ENCODE peak calls at places on chromosome 16, in four cellular contexts. One of them, this sample, is unnamed.

GRCh38 chr16:78639775-78640174 is 540.3 kb downstream of the WWOX start:
- DNase-seq in heart left ventricle: no peak
- DNase-seq in heart right ventricle: no peak
- DNase-seq in substantia nigra: no peak
- DNase-seq in this sample: no peak

GRCh38 chr16:17359778-17360177 is 111.0 kb downstream of the XYLT1 start:
- DNase-seq in substantia nigra: no peak
- DNase-seq in heart left ventricle: no peak
- DNase-seq in heart right ventricle: no peak
- DNase-seq in this sample: no peak

GRCh38 chr16:55809386-55809785 is 23.5 kb downstream of the CES1 start:
- DNase-seq in heart right ventricle: no peak
- DNase-seq in substantia nigra: no peak
- DNase-seq in heart left ventricle: no peak
- DNase-seq in this sample: no peak

GRCh38 chr16:85626191-85626951 is 13.2 kb downstream of the GSE1 start:
- DNase-seq in substantia nigra: no peak
- DNase-seq in heart left ventricle: peak; percentile 44
- DNase-seq in heart right ventricle: no peak
- DNase-seq in this sample: no peak

GRCh38 chr16:47258874-47259461 is 115.2 kb upstream of the NETO2 start:
- DNase-seq in substantia nigra: no peak
- DNase-seq in heart left ventricle: no peak
- DNase-seq in heart right ventricle: no peak
- DNase-seq in this sample: no peak

GRCh38 chr16:68346892-68347480 is 36.2 kb downstream of the PRMT7 start:
- DNase-seq in heart left ventricle: no peak
- DNase-seq in heart right ventricle: no peak
- DNase-seq in substantia nigra: no peak
- DNase-seq in this sample: peak; percentile 52

GRCh38 chr16:12147681-12148479 is 171.3 kb downstream of the SNX29 start:
- DNase-seq in heart left ventricle: no peak
- DNase-seq in heart right ventricle: peak; percentile 25
- DNase-seq in substantia nigra: no peak
- DNase-seq in this sample: no peak

GRCh38 chr16:66278111-66278531 is 88.4 kb upstream of the CDH5 start:
- DNase-seq in substantia nigra: no peak
- DNase-seq in heart left ventricle: no peak
- DNase-seq in heart right ventricle: no peak
- DNase-seq in this sample: no peak

GRCh38 chr16:534089-534635 is 6.7 kb downstream of the CAPN15 start:
- DNase-seq in heart left ventricle: no peak
- DNase-seq in heart right ventricle: no peak
- DNase-seq in substantia nigra: no peak
- DNase-seq in this sample: no peak

GRCh38 chr16:12850186-12850585 is 46.5 kb upstream of the CPPED1 start:
- DNase-seq in substantia nigra: no peak
- DNase-seq in heart right ventricle: no peak
- DNase-seq in heart left ventricle: no peak
- DNase-seq in this sample: no peak

GRCh38 chr16:80984124-80984892 is 22.4 kb downstream of the CMC2 start:
- DNase-seq in substantia nigra: no peak
- DNase-seq in heart right ventricle: no peak
- DNase-seq in heart left ventricle: no peak
- DNase-seq in this sample: no peak

GRCh38 chr16:21717608-21718007 is 53.8 kb downstream of the OTOA start:
- DNase-seq in heart left ventricle: no peak
- DNase-seq in substantia nigra: no peak
- DNase-seq in heart right ventricle: no peak
- DNase-seq in this sample: no peak

GRCh38 chr16:81167851-81168250 is 70.6 kb upstream of the BCO1 start:
- DNase-seq in heart left ventricle: peak; percentile 70
- DNase-seq in substantia nigra: no peak
- DNase-seq in heart right ventricle: peak; percentile 66
- DNase-seq in this sample: no peak

GRCh38 chr16:72404299-72404698 is 232.3 kb upstream of the PMFBP1 start:
- DNase-seq in substantia nigra: no peak
- DNase-seq in heart right ventricle: no peak
- DNase-seq in heart left ventricle: no peak
- DNase-seq in this sample: no peak

GRCh38 chr16:74261068-74261467 is 35.5 kb upstream of the PSMD7 start:
- DNase-seq in heart right ventricle: no peak
- DNase-seq in heart left ventricle: no peak
- DNase-seq in substantia nigra: no peak
- DNase-seq in this sample: no peak

GRCh38 chr16:50298591-50299507 is 32.5 kb downstream of the ADCY7 start:
- DNase-seq in heart right ventricle: no peak
- DNase-seq in substantia nigra: no peak
- DNase-seq in heart left ventricle: no peak
- DNase-seq in this sample: no peak

GRCh38 chr16:70561623-70562022 is 38.0 kb downstream of the SF3B3 start:
- DNase-seq in substantia nigra: no peak
- DNase-seq in heart left ventricle: no peak
- DNase-seq in heart right ventricle: no peak
- DNase-seq in this sample: no peak

GRCh38 chr16:59886021-59886420 is 1151.9 kb upstream of the GOT2 start:
- DNase-seq in heart left ventricle: peak; percentile 57
- DNase-seq in heart right ventricle: peak; percentile 53
- DNase-seq in substantia nigra: no peak
- DNase-seq in this sample: no peak

GRCh38 chr16:15650698-15651161 is 685 bp downstream of the NDE1 start:
- DNase-seq in substantia nigra: no peak
- DNase-seq in heart left ventricle: no peak
- DNase-seq in heart right ventricle: no peak
- DNase-seq in this sample: no peak

GRCh38 chr16:85613609-85614337 is 651 bp downstream of the GSE1 start:
- DNase-seq in heart right ventricle: peak; percentile 81
- DNase-seq in substantia nigra: no peak
- DNase-seq in heart left ventricle: peak; percentile 83
- DNase-seq in this sample: peak; percentile 48

GRCh38 chr16:82264781-82265180 is 94.8 kb upstream of the MPHOSPH6 start:
- DNase-seq in heart right ventricle: no peak
- DNase-seq in heart left ventricle: no peak
- DNase-seq in substantia nigra: no peak
- DNase-seq in this sample: peak; percentile 10

GRCh38 chr16:86353185-86353584 is 157.1 kb upstream of the FOXF1 start:
- DNase-seq in heart left ventricle: no peak
- DNase-seq in heart right ventricle: no peak
- DNase-seq in substantia nigra: no peak
- DNase-seq in this sample: no peak

GRCh38 chr16:85479972-85480726 is 133.0 kb upstream of the GSE1 start:
- DNase-seq in heart left ventricle: no peak
- DNase-seq in substantia nigra: no peak
- DNase-seq in heart right ventricle: no peak
- DNase-seq in this sample: no peak

GRCh38 chr16:79610771-79611170 is 10.2 kb upstream of the MAF start:
- DNase-seq in heart left ventricle: no peak
- DNase-seq in substantia nigra: no peak
- DNase-seq in heart right ventricle: no peak
- DNase-seq in this sample: no peak

GRCh38 chr16:31181102-31181830 is 1.3 kb downstream of the FUS start:
- DNase-seq in heart right ventricle: peak; percentile 48
- DNase-seq in heart left ventricle: peak; percentile 54
- DNase-seq in substantia nigra: no peak
- DNase-seq in this sample: no peak

GRCh38 chr16:76653390-76654026 is 376.3 kb downstream of the CNTNAP4 start:
- DNase-seq in substantia nigra: no peak
- DNase-seq in heart left ventricle: no peak
- DNase-seq in heart right ventricle: no peak
- DNase-seq in this sample: no peak

GRCh38 chr16:72736074-72736473 is 311.9 kb downstream of the ZFHX3 start:
- DNase-seq in substantia nigra: no peak
- DNase-seq in heart right ventricle: no peak
- DNase-seq in heart left ventricle: no peak
- DNase-seq in this sample: no peak

GRCh38 chr16:50015631-50016030 is 9.4 kb upstream of the CNEP1R1 start:
- DNase-seq in heart right ventricle: no peak
- DNase-seq in substantia nigra: no peak
- DNase-seq in heart left ventricle: no peak
- DNase-seq in this sample: no peak

GRCh38 chr16:73126453-73126853 is 78.5 kb upstream of the ZFHX3 start:
- DNase-seq in substantia nigra: no peak
- DNase-seq in heart left ventricle: no peak
- DNase-seq in heart right ventricle: peak; percentile 6
- DNase-seq in this sample: no peak

GRCh38 chr16:23182206-23182674 is 305 bp upstream of the SCNN1G start:
- DNase-seq in heart right ventricle: peak; percentile 63
- DNase-seq in substantia nigra: peak; percentile 6
- DNase-seq in heart left ventricle: peak; percentile 52
- DNase-seq in this sample: peak; percentile 50

GRCh38 chr16:17343028-17343427 is 127.7 kb downstream of the XYLT1 start:
- DNase-seq in heart right ventricle: no peak
- DNase-seq in heart left ventricle: no peak
- DNase-seq in substantia nigra: no peak
- DNase-seq in this sample: no peak

DNA sequence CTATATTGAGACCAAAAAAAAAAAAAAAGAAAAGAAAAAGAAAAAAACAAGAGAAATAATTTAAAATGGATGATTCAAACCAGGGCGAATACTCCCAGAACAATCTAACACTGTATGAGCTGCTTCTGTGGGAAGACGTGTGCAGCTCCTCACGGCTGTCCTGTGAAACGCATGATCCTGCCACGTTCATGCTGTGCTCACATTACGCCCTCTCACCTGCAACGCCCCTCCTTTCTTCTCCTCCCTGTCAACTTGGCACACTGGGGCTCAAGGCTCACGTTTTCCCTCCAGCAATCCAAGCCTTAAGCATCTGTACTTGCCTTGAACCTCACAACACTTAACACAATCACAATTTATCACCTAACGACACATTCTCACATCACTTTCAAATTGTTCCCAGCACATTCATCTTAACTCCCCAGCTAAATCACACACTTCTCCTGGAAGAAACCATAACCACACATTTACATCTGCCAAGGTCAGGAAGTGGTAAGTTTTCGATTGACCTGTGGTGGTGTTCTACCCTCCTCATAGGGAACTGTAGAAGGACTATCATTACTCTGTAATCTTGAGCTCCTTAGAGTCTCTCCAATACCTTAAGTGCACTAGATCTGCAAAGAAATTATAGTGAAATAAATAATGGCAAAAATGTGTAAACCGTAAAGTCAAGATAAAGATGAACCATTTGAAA is 29.1 kb downstream of the MBTPS1 start:
- DNase-seq in substantia nigra: no peak
- DNase-seq in heart right ventricle: no peak
- DNase-seq in heart left ventricle: no peak
- DNase-seq in this sample: no peak
- H3K27ac ChIP-seq in substantia nigra: no peak overlapping the region
- H3K27ac ChIP-seq in heart right ventricle: peak overlapping the region; percentile 55
- H3K27ac ChIP-seq in heart left ventricle: peak overlapping the region; percentile 85
- H3K27ac ChIP-seq in this sample: peak overlapping the region; percentile 69

GRCh38 chr16:25199457-25199856 is 17.3 kb upstream of the AQP8 start:
- DNase-seq in heart right ventricle: no peak
- DNase-seq in heart left ventricle: no peak
- DNase-seq in substantia nigra: no peak
- DNase-seq in this sample: no peak
- H3K27ac ChIP-seq in heart right ventricle: no peak overlapping the region
- H3K27ac ChIP-seq in heart left ventricle: no peak overlapping the region
- H3K27ac ChIP-seq in substantia nigra: no peak overlapping the region
- H3K27ac ChIP-seq in this sample: no peak overlapping the region

DNA sequence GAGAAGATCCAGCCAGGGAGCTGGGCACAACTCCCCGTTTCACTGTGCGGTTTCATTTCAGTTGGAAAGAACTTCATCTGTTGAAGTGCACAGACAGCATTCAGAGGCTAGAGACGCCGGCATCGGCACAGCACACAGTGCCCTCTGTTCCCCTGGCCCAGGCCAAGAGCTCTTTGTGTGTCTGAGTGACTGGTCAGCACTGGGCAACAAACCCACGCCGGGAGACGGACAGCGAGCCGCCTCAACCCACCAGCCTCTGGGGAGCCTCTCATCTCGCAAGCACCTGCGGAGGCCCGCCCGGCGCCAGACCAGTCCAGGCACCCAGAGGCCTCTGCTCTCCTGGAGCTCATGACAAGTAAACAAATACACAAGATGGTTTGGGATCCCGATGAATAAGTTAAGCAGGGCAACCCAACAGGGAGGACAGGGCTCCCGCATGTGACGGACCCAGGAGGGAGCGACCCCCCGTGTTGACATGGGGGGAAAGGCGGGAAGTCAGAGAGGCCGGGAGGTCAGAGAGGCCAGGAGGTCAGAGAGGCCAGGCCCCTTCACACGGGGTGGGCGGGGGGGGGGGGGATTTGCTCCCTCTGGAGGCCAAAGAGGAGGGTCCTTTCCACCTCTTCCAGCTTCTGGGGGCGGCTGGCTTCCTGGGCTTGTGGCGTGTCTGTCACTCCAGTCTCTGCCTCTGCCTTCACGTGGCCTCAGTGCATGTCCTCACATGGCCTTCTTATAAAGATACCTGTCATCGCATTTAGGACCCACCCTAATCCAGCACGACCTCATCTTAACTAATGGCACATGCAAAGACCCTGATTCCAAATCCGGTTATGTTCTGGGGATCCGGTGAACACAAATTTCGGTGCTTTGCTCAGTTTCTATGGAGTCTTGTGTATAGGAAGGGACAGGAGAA is 25.8 kb upstream of the KLHDC4 start:
- DNase-seq in heart left ventricle: no peak
- DNase-seq in heart right ventricle: no peak
- DNase-seq in substantia nigra: peak; percentile 31
- DNase-seq in this sample: peak; percentile 85
- H3K27ac ChIP-seq in heart left ventricle: peak overlapping the region; percentile 65
- H3K27ac ChIP-seq in heart right ventricle: no peak overlapping the region
- H3K27ac ChIP-seq in substantia nigra: peak overlapping the region; percentile 42
- H3K27ac ChIP-seq in this sample: no peak overlapping the region

DNA sequence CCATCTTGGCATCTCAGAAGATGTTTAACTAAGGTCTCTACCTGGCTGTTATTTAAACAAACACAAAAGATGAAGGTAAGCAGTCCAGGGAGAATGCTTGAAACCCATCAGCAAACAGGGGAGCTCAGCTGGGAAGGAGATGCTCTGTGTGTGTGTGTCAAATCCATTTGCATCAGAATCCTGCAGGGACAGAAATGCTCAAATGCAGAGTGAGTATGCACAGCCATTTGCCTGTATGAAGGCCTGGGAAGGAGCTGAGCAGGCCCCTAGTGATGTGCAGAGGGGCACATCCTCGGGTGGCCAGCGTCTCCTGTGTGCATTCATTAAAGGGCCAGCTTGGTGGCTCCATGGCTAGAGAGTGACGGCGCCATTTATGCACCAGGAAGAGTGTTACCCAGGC is 34.3 kb upstream of the IRX3 start:
- DNase-seq in heart right ventricle: no peak
- DNase-seq in heart left ventricle: no peak
- DNase-seq in substantia nigra: no peak
- DNase-seq in this sample: no peak
- H3K27ac ChIP-seq in heart right ventricle: no peak overlapping the region
- H3K27ac ChIP-seq in heart left ventricle: no peak overlapping the region
- H3K27ac ChIP-seq in substantia nigra: no peak overlapping the region
- H3K27ac ChIP-seq in this sample: no peak overlapping the region

GRCh38 chr16:4309102-4309832 is 6.6 kb upstream of the GLIS2 start:
- DNase-seq in heart right ventricle: no peak
- DNase-seq in substantia nigra: no peak
- DNase-seq in heart left ventricle: no peak
- DNase-seq in this sample: no peak
- H3K27ac ChIP-seq in heart right ventricle: no peak overlapping the region
- H3K27ac ChIP-seq in substantia nigra: no peak overlapping the region
- H3K27ac ChIP-seq in heart left ventricle: peak overlapping the region; percentile 30
- H3K27ac ChIP-seq in this sample: no peak overlapping the region